ENCODE peak calls at places on chromosomes 7 and 10, in eight cellular contexts. C is NCI-H2081 treated with DMSO at 0.1 percent for 48 hours; O is hepatocyte; Z is Calu3; E is stimulated activated CD8-positive, alpha-beta memory T cell treated with anti-CD3 and anti-CD28 coated beads, Interleukin-4, amount 100 ng/mL, for 24 hours; P is HEK293T; V is T-cell; N is HepG2. M is an unnamed sample.

GRCh38 chr10:132974886-132975881 is 32.8 kb upstream of the CFAP46 start:
- DNase-seq in C (no peak), O (no peak), Z (no peak), E (no peak), P (no peak), V (no peak), N (no peak), M (no peak)

GRCh38 chr7:87310790-87311419 is 34.6 kb upstream of the CROT start:
- DNase-seq in C (no peak), O (no peak), Z (no peak), E (no peak), P (no peak), V (no peak), N (peak), M (no peak)

GRCh38 chr7:95478139-95479037 is 7.4 kb upstream of the ASB4 start:
- DNase-seq in C (peak), O (peak), Z (peak), E (no peak), P (no peak), V (no peak), N (peak), M (no peak)

GRCh38 chr10:72087392-72087968 is 871 bp downstream of the SPOCK2 start:
- DNase-seq in C (no peak), O (peak), Z (peak), E (no peak), P (no peak), V (peak), N (no peak), M (peak)

GRCh38 chr7:156819733-156820295 is 73.2 kb downstream of the LMBR1 start:
- DNase-seq in C (no peak), O (no peak), Z (no peak), E (no peak), P (no peak), V (no peak), N (no peak), M (no peak)

GRCh38 chr7:29113384-29114102 is 32.8 kb downstream of the CPVL start:
- DNase-seq in C (no peak), O (peak), Z (peak), E (no peak), P (peak), V (no peak), N (peak), M (no peak)

GRCh38 chr7:2715341-2716231 is 27.6 kb downstream of the AMZ1 start:
- DNase-seq in C (no peak), O (no peak), Z (no peak), E (peak), P (no peak), V (peak), N (no peak), M (peak)

GRCh38 chr7:19080076-19080475 is 37.4 kb downstream of the TWIST1 start:
- DNase-seq in C (no peak), O (no peak), Z (peak), E (no peak), P (no peak), V (no peak), N (no peak), M (no peak)

GRCh38 chr7:38704041-38704547 is 72.9 kb upstream of the AMPH start:
- DNase-seq in C (no peak), O (no peak), Z (no peak), E (no peak), P (no peak), V (no peak), N (no peak), M (no peak)